ENCODE peak calls at places on chromosome 12, in eight cellular contexts. E is nephron progenitor cell; A is Kasumi-1; K is aorta; W is islet precursor cell; F is activated CD8-positive, alpha-beta T cell treated with anti-CD3 and anti-CD28 coated beads for 36 hours; Y is activated naive CD4-positive, alpha-beta T cell treated with Interleukin-2 at 50 U/mL for 16 hours; S is PC-9. H is an unnamed sample.

GRCh38 chr12:111991946-111992345 is 21.0 kb downstream of the TMEM116 start:
- DNase-seq in E (no peak), A (no peak), K (no peak), W (no peak), F (no peak), Y (no peak), S (no peak), H (no peak)

GRCh38 chr12:112973712-112974305 is 4.5 kb upstream of the OAS2 start:
- DNase-seq in E (no peak), A (peak; percentile 29), K (no peak), W (peak; percentile 26), F (no peak), Y (no peak), S (no peak), H (no peak)

GRCh38 chr12:14190694-14191093 is 174.8 kb upstream of the ATF7IP start:
- DNase-seq in E (no peak), A (no peak), K (no peak), W (no peak), F (no peak), Y (no peak), S (peak; percentile 37), H (no peak)

GRCh38 chr12:130401703-130402102 is 64.0 kb downstream of the PIWIL1 start:
- DNase-seq in E (no peak), A (no peak), K (no peak), W (peak; percentile 77), F (no peak), Y (no peak), S (no peak), H (no peak)

GRCh38 chr12:11906284-11906935 is 164.3 kb upstream of the BCL2L14 start:
- DNase-seq in E (no peak), A (no peak), K (no peak), W (no peak), F (no peak), Y (no peak), S (no peak), H (no peak)

GRCh38 chr12:121794532-121795028 is 1.1 kb upstream of the RHOF start:
- DNase-seq in E (no peak), A (no peak), K (no peak), W (no peak), F (no peak), Y (no peak), S (no peak), H (no peak)

GRCh38 chr12:81797100-81797499 is 38.0 kb upstream of the PPFIA2 start:
- DNase-seq in E (no peak), A (peak; percentile 71), K (no peak), W (no peak), F (no peak), Y (no peak), S (no peak), H (no peak)

GRCh38 chr12:79776111-79776510 is 85.3 kb upstream of the PAWR start:
- DNase-seq in E (no peak), A (no peak), K (no peak), W (no peak), F (no peak), Y (no peak), S (no peak), H (no peak)

GRCh38 chr12:68176252-68176651 is 16.7 kb upstream of the IFNG start:
- DNase-seq in E (no peak), A (no peak), K (no peak), W (no peak), F (no peak), Y (no peak), S (no peak), H (no peak)

GRCh38 chr12:120103371-120103770 is 13.2 kb downstream of the RAB35 start:
- DNase-seq in E (no peak), A (no peak), K (no peak), W (peak; percentile 48), F (no peak), Y (no peak), S (no peak), H (no peak)

GRCh38 chr12:13390381-13390856 is 193.9 kb downstream of the EMP1 start:
- DNase-seq in E (no peak), A (no peak), K (peak; percentile 95), W (peak; percentile 78), F (no peak), Y (no peak), S (peak; percentile 98), H (peak; percentile 53)

GRCh38 chr12:43044241-43044640 is 454.7 kb upstream of the PRICKLE1 start:
- DNase-seq in E (no peak), A (no peak), K (no peak), W (no peak), F (no peak), Y (no peak), S (no peak), H (no peak)

GRCh38 chr12:124088232-124088907 is 115.4 kb downstream of the ZNF664 start:
- DNase-seq in E (no peak), A (no peak), K (no peak), W (no peak), F (no peak), Y (no peak), S (no peak), H (no peak)

GRCh38 chr12:69977991-69978390 is 153.0 kb downstream of the MYRFL start:
- DNase-seq in E (no peak), A (peak; percentile 69), K (no peak), W (no peak), F (no peak), Y (no peak), S (no peak), H (no peak)

GRCh38 chr12:105240233-105240632 is 4.3 kb upstream of the APPL2 start:
- DNase-seq in E (no peak), A (peak; percentile 87), K (no peak), W (no peak), F (no peak), Y (no peak), S (no peak), H (no peak)

GRCh38 chr12:6267007-6267721 is 43.3 kb upstream of the PLEKHG6 start:
- DNase-seq in E (no peak), A (no peak), K (no peak), W (no peak), F (peak; percentile 80), Y (peak; percentile 73), S (no peak), H (no peak)

GRCh38 chr12:5248230-5248629 is 183.7 kb upstream of the NTF3 start:
- DNase-seq in E (no peak), A (no peak), K (no peak), W (no peak), F (no peak), Y (no peak), S (no peak), H (no peak)

GRCh38 chr12:62703011-62703380 is 232.0 kb downstream of the PPM1H start:
- DNase-seq in E (no peak), A (peak; percentile 30), K (no peak), W (no peak), F (no peak), Y (no peak), S (no peak), H (no peak)

GRCh38 chr12:92553389-92553788 is 149.4 kb upstream of the PLEKHG7 start:
- DNase-seq in E (no peak), A (no peak), K (no peak), W (peak; percentile 83), F (no peak), Y (no peak), S (no peak), H (no peak)

GRCh38 chr12:67885370-67886169 is 103.7 kb upstream of the IFNG-AS1 start:
- DNase-seq in E (no peak), A (no peak), K (no peak), W (no peak), F (no peak), Y (no peak), S (no peak), H (no peak)

GRCh38 chr12:1833596-1834028 is 13.2 kb downstream of the LRTM2 start:
- DNase-seq in E (no peak), A (no peak), K (peak; percentile 54), W (no peak), F (no peak), Y (no peak), S (no peak), H (no peak)

GRCh38 chr12:52091869-52092268 is 12.4 kb downstream of the SMIM41 start:
- DNase-seq in E (no peak), A (no peak), K (no peak), W (peak; percentile 41), F (no peak), Y (no peak), S (no peak), H (peak; percentile 59)

GRCh38 chr12:119148049-119148448 is 30.7 kb upstream of the HSPB8 start:
- DNase-seq in E (no peak), A (no peak), K (no peak), W (peak; percentile 95), F (no peak), Y (no peak), S (no peak), H (no peak)

GRCh38 chr12:46977976-46978375 is 101.4 kb upstream of the PCED1B start:
- DNase-seq in E (no peak), A (no peak), K (no peak), W (no peak), F (no peak), Y (no peak), S (no peak), H (no peak)

GRCh38 chr12:110906088-110906487 is 14.3 kb downstream of the MYL2 start:
- DNase-seq in E (no peak), A (peak; percentile 77), K (no peak), W (no peak), F (peak; percentile 4), Y (no peak), S (no peak), H (no peak)

GRCh38 chr12:124888203-124888602 is 24.5 kb upstream of the SCARB1 start:
- DNase-seq in E (no peak), A (no peak), K (no peak), W (no peak), F (no peak), Y (no peak), S (no peak), H (no peak)

GRCh38 chr12:76144253-76144564 is 59.7 kb upstream of the NAP1L1 start:
- DNase-seq in E (no peak), A (peak; percentile 31), K (no peak), W (no peak), F (peak; percentile 57), Y (peak; percentile 30), S (peak; percentile 10), H (peak; percentile 33)

GRCh38 chr12:57380300-57380699 is 50.5 kb downstream of the R3HDM2 start:
- DNase-seq in E (no peak), A (no peak), K (no peak), W (no peak), F (no peak), Y (no peak), S (no peak), H (no peak)

GRCh38 chr12:26936559-26937442 is 980 bp downstream of the INTS13 start:
- DNase-seq in E (no peak), A (peak; percentile 46), K (no peak), W (no peak), F (peak; percentile 32), Y (peak; percentile 7), S (no peak), H (no peak)